ENCODE peak calls at places on chromosomes 16 and 17, in six cellular contexts. A, T, J, M, O and K are unnamed samples.

GRCh38 chr16:11045846-11046245 is 101.5 kb downstream of the CLEC16A start:
- DNase-seq in A (no peak), T (no peak), J (no peak), M (no peak), O (no peak), K (no peak)

GRCh38 chr16:53908731-53909130 is 204.8 kb downstream of the FTO start:
- DNase-seq in A (no peak), T (no peak), J (no peak), M (no peak), O (no peak), K (no peak)

GRCh38 chr16:53904533-53904932 is 200.6 kb downstream of the FTO start:
- DNase-seq in A (no peak), T (no peak), J (peak; percentile 39), M (no peak), O (no peak), K (no peak)

GRCh38 chr17:57935833-57936807 is 19.1 kb downstream of the CUEDC1 start:
- DNase-seq in A (peak; percentile 49), T (no peak), J (no peak), M (no peak), O (no peak), K (peak; percentile 61)

GRCh38 chr17:75636381-75637142 is 3.3 kb downstream of the SMIM5 start:
- DNase-seq in A (no peak), T (no peak), J (no peak), M (no peak), O (no peak), K (no peak)

GRCh38 chr17:51258756-51259573 is 884 bp downstream of the MBTD1 start:
- DNase-seq in A (peak; percentile 63), T (peak; percentile 15), J (no peak), M (no peak), O (no peak), K (peak; percentile 5)

GRCh38 chr17:70886648-70887047 is 717.3 kb downstream of the KCNJ2 start:
- DNase-seq in A (no peak), T (no peak), J (no peak), M (no peak), O (no peak), K (no peak)

GRCh38 chr17:58281511-58282011 is 826 bp upstream of the MPO start:
- DNase-seq in A (no peak), T (no peak), J (no peak), M (no peak), O (no peak), K (no peak)

GRCh38 chr16:24036614-24037013 is 200.8 kb downstream of the PRKCB start:
- DNase-seq in A (peak; percentile 71), T (peak; percentile 61), J (peak; percentile 34), M (no peak), O (no peak), K (peak; percentile 30)

GRCh38 chr16:19846421-19846820 is 38.2 kb downstream of the GPRC5B start:
- DNase-seq in A (no peak), T (no peak), J (no peak), M (no peak), O (no peak), K (no peak)

GRCh38 chr17:41992576-41992975 is 24.7 kb downstream of the DNAJC7 start:
- DNase-seq in A (no peak), T (no peak), J (no peak), M (no peak), O (no peak), K (no peak)

GRCh38 chr17:35089846-35090193 is 26.3 kb upstream of the RFFL start:
- DNase-seq in A (peak; percentile 27), T (peak; percentile 31), J (peak; percentile 76), M (no peak), O (no peak), K (no peak)

GRCh38 chr16:20393801-20394637 is 10.5 kb downstream of the PDILT start:
- DNase-seq in A (no peak), T (no peak), J (no peak), M (no peak), O (no peak), K (no peak)

GRCh38 chr17:42997390-42997983 is 732 bp upstream of the RPL27 start:
- DNase-seq in A (no peak), T (no peak), J (no peak), M (no peak), O (no peak), K (no peak)

GRCh38 chr16:82295306-82296201 is 125.5 kb upstream of the MPHOSPH6 start:
- DNase-seq in A (no peak), T (no peak), J (no peak), M (no peak), O (no peak), K (no peak)

GRCh38 chr16:90019543-90020259 is 445 bp upstream of the DBNDD1 start:
- DNase-seq in A (peak; percentile 33), T (peak; percentile 59), J (peak; percentile 56), M (no peak), O (no peak), K (peak; percentile 66)

GRCh38 chr17:80082403-80083135 is 18.8 kb upstream of the GAA start:
- DNase-seq in A (peak; percentile 80), T (peak; percentile 78), J (peak; percentile 61), M (peak; percentile 25), O (peak; percentile 42), K (peak; percentile 65)

GRCh38 chr17:38572292-38572664 is 33.5 kb downstream of the SRCIN1 start:
- DNase-seq in A (no peak), T (no peak), J (no peak), M (no peak), O (no peak), K (no peak)

GRCh38 chr17:20066253-20066652 is 57.1 kb downstream of the SPECC1 start:
- DNase-seq in A (peak; percentile 74), T (no peak), J (peak; percentile 86), M (no peak), O (no peak), K (peak; percentile 91)

GRCh38 chr16:73956592-73957495 is 339.8 kb upstream of the PSMD7 start:
- DNase-seq in A (peak; percentile 77), T (peak; percentile 56), J (peak; percentile 43), M (no peak), O (no peak), K (peak; percentile 35)

GRCh38 chr16:13909872-13910303 is 10.1 kb upstream of the ERCC4 start:
- DNase-seq in A (peak; percentile 54), T (no peak), J (peak; percentile 29), M (no peak), O (no peak), K (peak; percentile 54)

GRCh38 chr16:84369938-84370627 is 1.7 kb downstream of the ATP2C2 start:
- DNase-seq in A (no peak), T (no peak), J (peak; percentile 48), M (no peak), O (no peak), K (peak; percentile 84)

GRCh38 chr17:43880420-43880991 is 26.8 kb downstream of the MPP2 start:
- DNase-seq in A (peak; percentile 45), T (peak; percentile 66), J (peak; percentile 20), M (no peak), O (no peak), K (no peak)

GRCh38 chr17:51154176-51154575 is 817 bp downstream of the NME1 start:
- DNase-seq in A (no peak), T (no peak), J (no peak), M (no peak), O (no peak), K (no peak)

GRCh38 chr16:11632455-11632921 is 35.8 kb upstream of the SNN start:
- DNase-seq in A (peak; percentile 82), T (peak; percentile 63), J (no peak), M (no peak), O (no peak), K (no peak)

GRCh38 chr17:44906010-44906646 is 6.9 kb upstream of the EFTUD2 start:
- DNase-seq in A (no peak), T (peak; percentile 96), J (peak; percentile 82), M (no peak), O (no peak), K (peak; percentile 75)

GRCh38 chr17:76408037-76408849 is 23.8 kb downstream of the SPHK1 start:
- DNase-seq in A (peak; percentile 68), T (peak; percentile 81), J (peak; percentile 56), M (peak; percentile 39), O (no peak), K (no peak)

GRCh38 chr16:77993111-77993571 is 29.2 kb upstream of the CLEC3A start:
- DNase-seq in A (no peak), T (no peak), J (no peak), M (no peak), O (no peak), K (no peak)

GRCh38 chr17:35241520-35241919 is 1.4 kb upstream of the SLFN5 start:
- DNase-seq in A (no peak), T (no peak), J (no peak), M (no peak), O (no peak), K (no peak)

GRCh38 chr17:29469251-29469650 is 79.1 kb downstream of the TAOK1 start:
- DNase-seq in A (no peak), T (no peak), J (no peak), M (no peak), O (no peak), K (no peak)